ENCODE peak calls at places on chromosome 4, in five cellular contexts. D is HCT116, J is SK-N-SH, N is suprapubic skin, A is transverse colon. K is an unnamed sample. For H3K27me3, the result is how much of the 10 kb centered on the place peaks cover.

GRCh38 chr4:173243321-173243720 is 74.7 kb downstream of the GALNT7 start:
- DNase-seq in J (no peak), D (no peak), N (no peak), A (no peak), K (no peak)

GRCh38 chr4:128940966-128941365 is 131.5 kb downstream of the JADE1 start:
- DNase-seq in N (no peak), D (no peak), J (no peak), A (no peak), K (no peak)

GRCh38 chr4:140049924-140050681 is 103.9 kb downstream of the MAML3 start:
- DNase-seq in J (peak), N (no peak), A (no peak), D (no peak), K (no peak)

GRCh38 chr4:83490876-83491450 is 6.1 kb upstream of the ABRAXAS1 start:
- DNase-seq in A (no peak), J (peak), D (peak), N (no peak), K (no peak)

GRCh38 chr4:174340714-174341113 is 57.0 kb downstream of the CEP44 start:
- DNase-seq in J (no peak), D (no peak), A (no peak), N (no peak), K (no peak)

GRCh38 chr4:61027939-61028338 is 172.2 kb upstream of the ADGRL3 start:
- DNase-seq in A (no peak), J (no peak), N (no peak), D (no peak), K (no peak)

GRCh38 chr4:140130677-140131076 is 23.3 kb downstream of the MAML3 start:
- DNase-seq in J (no peak), D (peak), A (no peak), N (no peak), K (no peak)

GRCh38 chr4:174631901-174632758 is 109.8 kb upstream of the HPGD start:
- DNase-seq in N (no peak), J (peak), D (peak), A (no peak), K (no peak)

GRCh38 chr4:88937081-88937480 is 119.9 kb downstream of the FAM13A start:
- DNase-seq in N (no peak), D (no peak), A (no peak), J (no peak), K (no peak)

GRCh38 chr4:184825394-184826314 is at the start of gene ACSL1:
- DNase-seq in D (no peak), A (peak), J (peak), N (peak), K (no peak)
- TF ChIP-seq POLR2AphosphoS5 in D (peak), A (peak), J (peak), N (no peak), K (peak)

GRCh38 chr4:182620111-182620980 is 296.8 kb downstream of the DCTD start:
- DNase-seq in D (no peak), J (no peak), N (no peak), A (no peak), K (no peak)

GRCh38 chr4:182628000-182628399 is 289.2 kb downstream of the DCTD start:
- DNase-seq in J (no peak), N (no peak), A (no peak), D (no peak), K (no peak)

GRCh38 chr4:182628540-182628939 is 288.6 kb downstream of the DCTD start:
- DNase-seq in N (no peak), J (no peak), A (no peak), D (no peak), K (no peak)

GRCh38 chr4:182625193-182625592 is 292.0 kb downstream of the DCTD start:
- DNase-seq in J (no peak), A (no peak), D (no peak), N (no peak), K (no peak)

GRCh38 chr4:182624281-182624680 is 292.9 kb downstream of the DCTD start:
- DNase-seq in N (no peak), D (no peak), A (no peak), J (no peak), K (no peak)
- H3K27me3 ChIP-seq in N (under half), D (under half), A (under half), J (under half), K (under half)

GRCh38 chr4:119478446-119479179 is 150.0 kb downstream of the PDE5A start:
- DNase-seq in J (no peak), A (no peak), D (no peak), N (no peak), K (no peak)

GRCh38 chr4:119480331-119480730 is 148.3 kb downstream of the PDE5A start:
- DNase-seq in J (no peak), N (no peak), D (no peak), A (no peak), K (no peak)

GRCh38 chr4:119479835-119480234 is 148.8 kb downstream of the PDE5A start:
- DNase-seq in N (no peak), D (no peak), A (no peak), J (no peak), K (no peak)

GRCh38 chr4:119479180-119479814 is 149.3 kb downstream of the PDE5A start:
- DNase-seq in N (no peak), A (no peak), D (no peak), J (no peak), K (no peak)

DNA sequence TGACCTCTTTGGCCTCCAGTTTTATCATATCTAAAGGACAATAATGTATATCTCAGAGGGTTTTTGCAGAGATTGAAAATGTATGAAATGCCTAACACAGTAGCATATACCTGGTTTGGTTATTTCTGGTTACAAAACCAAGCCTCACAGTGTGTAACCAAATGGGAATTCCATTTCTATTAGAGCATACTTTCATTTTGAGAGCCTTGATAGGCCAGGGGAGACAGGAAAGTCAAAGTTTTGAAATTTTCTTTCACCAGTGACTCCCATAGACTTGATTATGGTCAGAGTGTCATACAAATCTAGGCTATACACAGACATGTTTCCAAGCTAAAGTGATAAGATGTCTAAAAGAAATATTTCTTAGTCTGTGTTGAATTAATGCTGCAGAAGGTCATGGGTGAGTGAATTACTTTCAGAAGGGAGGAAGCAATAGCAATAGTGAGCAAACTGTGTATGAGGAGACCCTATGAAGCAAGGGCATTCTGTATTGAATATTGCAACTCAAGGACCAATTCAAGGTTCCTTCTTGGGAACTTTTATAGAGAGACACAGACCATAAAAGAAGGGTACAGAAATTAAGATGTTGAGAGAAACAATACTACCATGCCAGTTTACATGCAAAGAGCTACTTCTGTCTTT is 151.1 kb downstream of the PDE5A start:
- DNase-seq in N (no peak), J (no peak), A (no peak), D (no peak), K (no peak)
- TF ChIP-seq POLR2AphosphoS5 in N (no peak), J (no peak), A (no peak), D (no peak), K (no peak)

DNA sequence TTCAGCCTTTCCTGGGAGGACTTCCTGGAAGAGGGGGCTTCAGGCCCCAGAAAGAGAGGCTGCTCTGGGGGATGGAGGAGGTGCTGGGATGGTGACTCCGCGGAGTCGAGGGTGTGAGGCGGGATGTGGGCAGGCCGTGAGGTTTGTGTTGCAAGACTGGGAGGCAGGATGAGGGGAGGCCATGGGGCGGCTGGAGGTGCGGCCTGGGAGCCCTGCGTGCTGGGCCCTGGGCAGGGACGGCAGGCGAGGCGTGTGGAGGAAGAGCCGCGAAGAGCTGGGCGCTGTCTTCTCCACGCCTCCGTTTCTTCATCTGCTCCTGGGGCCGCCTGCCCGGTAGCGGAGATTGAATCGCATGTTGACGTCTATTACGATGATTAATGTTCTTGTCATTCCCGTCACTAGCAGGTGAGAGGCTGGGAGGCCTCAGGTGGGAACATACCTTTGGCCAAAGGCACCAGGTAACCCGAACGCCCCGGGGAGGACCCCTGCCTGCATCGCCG is 854 bp upstream of the FGFRL1 start:
- DNase-seq in N (no peak), A (peak), D (peak), J (no peak), K (no peak)
- H3K27me3 ChIP-seq in N (under half), A (under half), D (under half), J (under half), K (under half)

GRCh38 chr4:183825346-183825745 is 79.8 kb upstream of the STOX2 start:
- DNase-seq in D (no peak), J (no peak), A (no peak), N (no peak), K (no peak)
- TF ChIP-seq POLR2AphosphoS5 in D (no peak), J (no peak), A (no peak), N (no peak), K (no peak)

DNA sequence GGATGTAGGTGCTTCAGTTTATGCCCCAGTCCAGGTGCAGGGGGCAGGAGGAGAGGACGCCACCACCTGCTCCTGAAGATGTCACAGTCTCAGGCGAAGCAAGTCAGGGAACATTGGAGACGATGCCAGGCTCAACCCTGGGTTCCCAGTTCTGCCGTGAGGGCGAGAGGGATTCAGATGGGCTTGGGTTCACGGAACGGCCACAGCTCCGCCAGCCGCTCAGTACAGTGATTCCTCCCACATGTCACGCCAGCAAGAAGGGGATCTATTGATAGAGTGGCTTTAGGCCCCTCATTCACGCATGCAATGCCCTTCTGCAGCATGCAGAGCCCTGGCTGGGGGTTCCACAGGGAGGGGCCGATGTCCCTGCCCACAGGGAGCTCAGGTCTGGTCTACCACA is 34.2 kb downstream of the ADRA2C start:
- DNase-seq in N (no peak), A (no peak), D (no peak), J (no peak), K (no peak)
- H3K27me3 ChIP-seq in N (half or more), A (under half), D (under half), J (under half), K (under half)

GRCh38 chr4:1722551-1723071 is 1.3 kb downstream of the TACC3 start:
- DNase-seq in D (no peak), N (no peak), J (peak), A (no peak), K (no peak)

GRCh38 chr4:1721666-1722550 is 587 bp downstream of the TACC3 start:
- DNase-seq in D (no peak), J (peak), N (no peak), A (no peak), K (no peak)

GRCh38 chr4:1721003-1721665 is at the start of the genes TACC3 and TMEM129:
- DNase-seq in D (peak), A (peak), J (peak), N (peak), K (peak)

GRCh38 chr4:1725521-1725920 is 4.2 kb downstream of the TACC3 start:
- DNase-seq in D (no peak), J (no peak), A (no peak), N (no peak), K (no peak)

GRCh38 chr4:1723131-1723801 is 1.9 kb downstream of the TACC3 start:
- DNase-seq in J (no peak), A (no peak), N (no peak), D (no peak), K (no peak)
- TF ChIP-seq POLR2AphosphoS5 in J (no peak), A (peak), N (no peak), D (no peak), K (no peak)

DNA sequence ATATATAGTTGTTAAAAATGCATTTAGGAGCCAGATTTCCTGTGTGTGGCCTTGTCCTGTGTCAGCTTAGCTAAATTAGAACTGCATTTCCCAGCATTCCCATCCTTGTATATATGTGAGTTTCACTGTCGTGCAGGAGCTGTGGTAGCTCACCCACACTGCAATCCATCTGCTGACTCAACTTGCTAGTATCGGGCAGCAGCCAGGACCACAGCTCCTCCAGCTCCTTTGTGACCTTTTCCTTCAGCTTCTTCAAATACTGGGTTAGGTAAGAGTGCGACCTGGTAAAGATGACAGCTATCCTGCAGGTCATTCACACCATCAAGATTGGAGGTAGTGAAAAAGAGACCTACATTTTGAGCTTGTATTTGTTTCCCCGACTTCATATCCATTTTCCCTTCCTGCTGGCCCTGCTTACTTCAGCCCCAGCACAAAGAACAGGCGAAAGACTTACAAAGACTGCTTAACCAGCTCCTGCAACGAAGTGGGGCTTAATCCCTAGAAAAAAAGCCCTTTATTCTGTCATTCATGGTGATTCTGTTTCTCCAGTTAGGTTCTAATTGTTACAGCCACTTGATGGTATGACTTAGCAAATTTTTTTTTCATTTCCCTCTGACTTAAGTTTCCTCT is 11.4 kb downstream of the ASIC5 start:
- DNase-seq in D (no peak), N (no peak), J (no peak), A (no peak), K (no peak)
- H3K27me3 ChIP-seq in D (under half), N (under half), J (under half), A (under half), K (under half)